ENCODE peak calls at places on chromosome 22, in six cellular contexts. H, R, D, K, O and W are unnamed samples.

GRCh38 chr22:19111584-19111983 is 10.6 kb downstream of the DGCR2 start:
- DNase-seq in O (no peak), H (no peak), D (no peak), R (no peak), K (no peak), W (no peak)

GRCh38 chr22:49965291-49966040 is 4.9 kb downstream of the PIM3 start:
- DNase-seq in R (no peak), H (no peak), D (no peak), K (peak; percentile 19), O (no peak), W (no peak)

GRCh38 chr22:26589367-26589844 is 526 bp downstream of the TPST2 start:
- DNase-seq in R (no peak), H (no peak), K (peak; percentile 60), D (no peak), O (no peak), W (peak; percentile 20)

GRCh38 chr22:46758867-46759290 is 3.6 kb upstream of the TBC1D22A start:
- DNase-seq in D (peak; percentile 61), H (no peak), O (peak; percentile 23), R (peak; percentile 91), K (peak; percentile 50), W (peak; percentile 38)

GRCh38 chr22:24466831-24467249 is 28.3 kb upstream of the UPB1 start:
- DNase-seq in R (no peak), D (no peak), H (no peak), K (no peak), O (peak; percentile 27), W (peak; percentile 17)

GRCh38 chr22:41074466-41074865 is 17.9 kb upstream of the EP300 start:
- DNase-seq in K (no peak), H (no peak), R (no peak), D (no peak), O (no peak), W (no peak)

GRCh38 chr22:41563051-41563711 is 2.4 kb downstream of the CSDC2 start:
- DNase-seq in O (peak; percentile 55), D (no peak), K (no peak), R (peak; percentile 43), H (no peak), W (peak; percentile 44)

GRCh38 chr22:46131151-46131587 is 19.2 kb upstream of the PPARA start:
- DNase-seq in O (peak; percentile 51), K (peak; percentile 76), D (peak; percentile 50), H (no peak), R (no peak), W (no peak)

GRCh38 chr22:48827904-48828555 is 999.6 kb downstream of the BRD1 start:
- DNase-seq in R (no peak), H (no peak), D (no peak), K (no peak), O (no peak), W (no peak)

DNA sequence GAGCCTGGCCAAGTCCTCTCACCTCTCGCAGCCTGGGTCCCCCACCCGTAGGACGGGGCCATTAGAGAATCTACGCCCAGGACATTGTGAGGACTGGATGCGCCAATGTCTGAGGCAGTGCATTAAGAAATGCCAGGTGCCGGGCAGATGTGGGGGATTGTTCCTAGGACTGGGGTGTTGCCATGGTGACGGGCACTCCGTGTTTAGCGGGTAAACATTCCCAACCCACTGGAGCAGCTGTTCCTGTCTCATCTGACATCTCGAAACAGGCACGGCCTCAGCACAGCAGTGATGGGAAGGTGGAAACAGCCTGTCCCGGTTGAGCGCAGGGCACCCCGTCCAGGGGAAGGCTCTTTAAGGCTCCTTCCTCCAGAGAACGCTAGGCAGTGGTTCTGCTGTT is 99.6 kb upstream of the RTL6 start:
- DNase-seq in O (no peak), H (no peak), K (peak; percentile 87), R (no peak), D (no peak), W (no peak)
- TF ChIP-seq CHD2 in O (no peak), H (no peak), K (no peak), R (no peak), D (no peak), W (no peak)

GRCh38 chr22:22197993-22198402 is 46.6 kb upstream of the VPREB1 start:
- DNase-seq in K (no peak), O (no peak), H (no peak), R (no peak), D (no peak), W (no peak)

GRCh38 chr22:22196018-22196533 is 48.5 kb upstream of the VPREB1 start:
- DNase-seq in R (no peak), O (no peak), K (no peak), D (no peak), H (no peak), W (no peak)

GRCh38 chr22:22195265-22196017 is 49.1 kb upstream of the VPREB1 start:
- DNase-seq in K (peak; percentile 70), R (peak; percentile 83), H (peak; percentile 91), O (peak; percentile 99), D (peak; percentile 64), W (peak; percentile 64)

GRCh38 chr22:22198751-22199150 is 45.8 kb upstream of the VPREB1 start:
- DNase-seq in O (no peak), D (no peak), R (no peak), K (no peak), H (no peak), W (no peak)

GRCh38 chr22:22196833-22197477 is 47.6 kb upstream of the VPREB1 start:
- DNase-seq in H (no peak), D (no peak), R (no peak), K (no peak), O (no peak), W (no peak)
- TF ChIP-seq CHD2 in H (no peak), D (no peak), R (no peak), K (no peak), O (no peak), W (no peak)

GRCh38 chr22:32079110-32080089 is 36.3 kb downstream of the SLC5A1 start:
- DNase-seq in O (no peak), K (no peak), R (no peak), H (no peak), D (peak; percentile 19), W (peak; percentile 69)
- TF ChIP-seq CHD2 in O (no peak), K (no peak), R (no peak), H (no peak), D (no peak), W (no peak)

GRCh38 chr22:37559901-37560681 is at the start of gene CDC42EP1:
- DNase-seq in K (peak; percentile 79), O (peak; percentile 82), D (no peak), R (no peak), H (no peak), W (peak; percentile 64)
- TF ChIP-seq CHD2 in K (no peak), O (no peak), D (no peak), R (no peak), H (no peak), W (no peak)

DNA sequence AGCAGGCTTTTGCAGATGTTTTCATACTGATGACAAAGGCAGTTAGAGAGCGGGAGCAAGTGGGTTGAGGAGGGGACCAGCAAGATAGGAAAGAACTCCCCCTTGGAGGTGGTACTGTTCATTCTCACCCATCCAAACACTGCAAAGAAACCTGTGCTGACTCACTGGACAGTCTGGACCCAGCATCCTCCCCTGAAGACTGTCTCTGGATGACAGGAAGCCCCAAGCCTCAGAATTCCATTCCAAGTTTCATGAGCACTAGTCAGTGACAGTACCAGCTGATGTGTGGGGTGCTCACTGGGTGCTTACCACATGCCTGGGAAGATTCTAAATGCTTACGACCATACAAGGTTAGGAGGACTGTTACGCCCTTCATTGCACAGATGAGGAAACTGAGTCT is 160.9 kb downstream of the IGLL1 start:
- DNase-seq in R (no peak), K (no peak), H (no peak), D (no peak), O (no peak), W (no peak)
- TF ChIP-seq CHD2 in R (no peak), K (no peak), H (no peak), D (no peak), O (no peak), W (no peak)